ENCODE peak calls at places on chromosomes 3 and 15, in seven cellular contexts. Y, F, D, P, V, H and S are unnamed samples. For H3K4me1, the result is how much of the 10 kb centered on the place peaks cover.

GRCh38 chr3:149384167-149384566 is 6.7 kb upstream of the TM4SF1 start:
- DNase-seq in F (no peak), P (no peak), D (no peak), Y (no peak), H (no peak), V (no peak), S (no peak)

GRCh38 chr15:49624046-49624445 is 3.2 kb downstream of the DTWD1 start:
- DNase-seq in D (no peak), V (no peak), Y (no peak), F (no peak), H (no peak), P (no peak), S (no peak)

GRCh38 chr3:25584011-25584789 is 80.5 kb downstream of the TOP2B start:
- DNase-seq in Y (no peak), D (no peak), H (no peak), F (no peak), P (no peak), V (no peak), S (no peak)

GRCh38 chr15:56208641-56209155 is 35.0 kb downstream of the RFX7 start:
- DNase-seq in H (no peak), F (no peak), V (no peak), P (no peak), D (no peak), Y (no peak), S (no peak)

GRCh38 chr15:56241374-56242085 is 2.1 kb downstream of the RFX7 start:
- DNase-seq in P (no peak), D (no peak), F (no peak), V (no peak), H (no peak), Y (no peak), S (no peak)

GRCh38 chr3:99842826-99843589 is 25.3 kb downstream of the CMSS1 start:
- DNase-seq in V (no peak), D (no peak), P (no peak), H (no peak), F (peak), Y (peak), S (no peak)

GRCh38 chr3:106825962-106826605 is 551.2 kb upstream of the CCDC54 start:
- DNase-seq in F (no peak), P (no peak), D (no peak), V (no peak), Y (no peak), H (no peak), S (no peak)

GRCh38 chr15:42729409-42729808 is 7.5 kb downstream of the CDAN1 start:
- DNase-seq in Y (no peak), D (no peak), H (no peak), P (no peak), F (peak), V (no peak), S (no peak)

GRCh38 chr15:87207945-87208580 is 1048.5 kb downstream of the NTRK3 start:
- DNase-seq in V (no peak), P (no peak), Y (no peak), D (no peak), F (no peak), H (no peak), S (no peak)

GRCh38 chr15:100727291-100727851 is 125.0 kb downstream of the ASB7 start:
- DNase-seq in Y (no peak), D (no peak), V (no peak), H (no peak), P (no peak), F (peak), S (no peak)

GRCh38 chr15:55196011-55196410 is 730 bp downstream of the RSL24D1 start:
- DNase-seq in F (no peak), H (no peak), D (no peak), V (no peak), P (no peak), Y (no peak), S (no peak)

GRCh38 chr15:73799466-73799865 is 46.3 kb upstream of the INSYN1 start:
- DNase-seq in H (no peak), Y (peak), V (no peak), P (no peak), F (no peak), D (no peak), S (no peak)

GRCh38 chr3:48739617-48739954 is 22.6 kb upstream of the IP6K2 start:
- DNase-seq in D (no peak), P (no peak), H (no peak), V (no peak), Y (no peak), F (peak), S (no peak)

GRCh38 chr3:72601049-72601448 is 247.2 kb downstream of the SHQ1 start:
- DNase-seq in V (no peak), P (no peak), H (no peak), Y (no peak), F (no peak), D (no peak), S (no peak)

GRCh38 chr15:83318861-83319415 is 34.5 kb upstream of the BNC1 start:
- DNase-seq in H (no peak), P (no peak), F (no peak), V (no peak), D (no peak), Y (no peak), S (no peak)

GRCh38 chr3:52124766-52125165 is 29.5 kb downstream of the POC1A start:
- DNase-seq in D (no peak), F (no peak), H (peak), V (no peak), Y (no peak), P (no peak), S (no peak)

GRCh38 chr15:78322243-78322642 is 17.9 kb upstream of the CRABP1 start:
- DNase-seq in P (no peak), D (no peak), Y (peak), F (peak), H (no peak), V (no peak), S (no peak)

GRCh38 chr3:66483006-66483928 is 17.6 kb downstream of the LRIG1 start:
- DNase-seq in V (peak), H (peak), Y (no peak), P (peak), D (peak), F (peak), S (peak)

GRCh38 chr3:7144696-7145308 is 283.9 kb downstream of the GRM7 start:
- DNase-seq in Y (peak), D (no peak), H (no peak), F (peak), P (no peak), V (no peak), S (no peak)

GRCh38 chr3:64342940-64343691 is 117.8 kb upstream of the PRICKLE2 start:
- DNase-seq in F (peak), Y (peak), P (no peak), H (no peak), D (no peak), V (no peak), S (no peak)

GRCh38 chr3:50617911-50618481 is 1.0 kb downstream of the MAPKAPK3 start:
- DNase-seq in Y (no peak), D (no peak), P (peak), H (no peak), V (no peak), F (no peak), S (no peak)

GRCh38 chr3:106957021-106957420 is 420.2 kb upstream of the CCDC54 start:
- DNase-seq in F (no peak), H (no peak), Y (no peak), D (no peak), P (no peak), V (no peak), S (no peak)

GRCh38 chr3:4889896-4890295 is 89.3 kb upstream of the BHLHE40 start:
- DNase-seq in Y (no peak), H (no peak), P (no peak), F (peak), V (no peak), D (no peak), S (no peak)
- TF ChIP-seq EP300 in Y (no peak), H (no peak), P (no peak), F (no peak), V (no peak), D (no peak), S (no peak)

GRCh38 chr3:123066896-123067688 is at the start of gene PDIA5:
- DNase-seq in V (peak), Y (peak), H (peak), F (peak), D (peak), P (peak), S (peak)
- H3K4me1 ChIP-seq in V (under half), Y (under half), H (under half), F (under half), D (under half), P (under half), S (under half)

GRCh38 chr3:109718822-109719221 is 381.5 kb upstream of the DPPA4 start:
- DNase-seq in P (no peak), H (no peak), F (no peak), D (no peak), Y (no peak), V (no peak), S (no peak)

GRCh38 chr3:109707642-109708041 is 370.3 kb upstream of the DPPA4 start:
- DNase-seq in H (no peak), Y (no peak), V (no peak), F (no peak), D (no peak), P (no peak), S (no peak)

GRCh38 chr3:109713288-109713687 is 375.9 kb upstream of the DPPA4 start:
- DNase-seq in V (no peak), H (no peak), F (no peak), P (no peak), Y (no peak), D (no peak), S (no peak)
- TF ChIP-seq EP300 in V (no peak), H (no peak), F (no peak), P (no peak), Y (no peak), D (no peak), S (no peak)

GRCh38 chr15:89301304-89302089 is 33.1 kb downstream of the POLG start:
- DNase-seq in P (no peak), Y (no peak), D (no peak), V (no peak), F (no peak), H (no peak), S (no peak)

GRCh38 chr15:89307046-89307587 is 27.5 kb downstream of the POLG start:
- DNase-seq in P (no peak), D (no peak), V (no peak), Y (no peak), H (no peak), F (no peak), S (no peak)

GRCh38 chr15:89303986-89304385 is 30.6 kb downstream of the POLG start:
- DNase-seq in D (no peak), P (no peak), Y (no peak), V (no peak), F (no peak), H (no peak), S (no peak)

GRCh38 chr15:89307791-89308190 is 26.8 kb downstream of the POLG start:
- DNase-seq in V (no peak), P (no peak), H (no peak), F (no peak), D (no peak), Y (no peak), S (no peak)

GRCh38 chr15:89305395-89305794 is 29.2 kb downstream of the POLG start:
- DNase-seq in V (no peak), F (no peak), H (no peak), Y (no peak), P (no peak), D (no peak), S (no peak)
- H3K4me1 ChIP-seq in V (under half), F (under half), H (under half), Y (under half), P (under half), D (under half), S (under half)

GRCh38 chr3:53884623-53885022 is 2.7 kb upstream of the ACTR8 start:
- DNase-seq in D (no peak), H (no peak), F (no peak), Y (no peak), V (no peak), P (no peak), S (no peak)

GRCh38 chr3:53883008-53883407 is 1.1 kb upstream of the ACTR8 start:
- DNase-seq in F (no peak), H (no peak), Y (no peak), V (no peak), D (no peak), P (no peak), S (no peak)

GRCh38 chr3:53880396-53881345 is 1.3 kb downstream of the ACTR8 start:
- DNase-seq in D (no peak), F (peak), V (no peak), Y (no peak), H (no peak), P (no peak), S (no peak)

GRCh38 chr3:53885239-53885638 is 3.3 kb upstream of the ACTR8 start:
- DNase-seq in H (no peak), Y (peak), F (no peak), V (no peak), P (no peak), D (no peak), S (no peak)

GRCh38 chr3:53881691-53882593 is at the start of gene ACTR8:
- DNase-seq in D (peak), F (peak), P (peak), H (peak), V (peak), Y (peak), S (peak)
- TF ChIP-seq EP300 in D (no peak), F (no peak), P (no peak), H (no peak), V (peak), Y (no peak), S (no peak)

DNA sequence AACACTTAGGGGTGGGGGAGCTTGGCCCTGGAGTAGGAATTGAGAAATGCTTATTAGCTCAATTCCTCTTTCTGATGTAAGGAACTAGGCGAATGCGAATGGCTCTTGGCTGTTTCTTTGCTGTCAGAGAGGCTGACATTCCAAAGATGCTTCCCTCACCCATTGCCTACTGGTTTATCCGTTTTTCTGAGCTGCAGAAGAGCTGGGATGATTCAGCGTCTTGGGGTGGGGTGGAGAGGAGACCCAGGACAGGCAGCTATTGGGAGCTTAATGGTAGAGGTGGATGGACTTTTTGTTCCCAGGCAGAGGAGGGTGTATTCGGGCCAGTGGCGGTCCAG is 9.8 kb downstream of the PLEKHO2 start:
- DNase-seq in F (no peak), H (peak), V (no peak), Y (no peak), D (peak), P (no peak), S (no peak)
- H3K4me1 ChIP-seq in F (under half), H (half or more), V (half or more), Y (under half), D (half or more), P (under half), S (half or more)

DNA sequence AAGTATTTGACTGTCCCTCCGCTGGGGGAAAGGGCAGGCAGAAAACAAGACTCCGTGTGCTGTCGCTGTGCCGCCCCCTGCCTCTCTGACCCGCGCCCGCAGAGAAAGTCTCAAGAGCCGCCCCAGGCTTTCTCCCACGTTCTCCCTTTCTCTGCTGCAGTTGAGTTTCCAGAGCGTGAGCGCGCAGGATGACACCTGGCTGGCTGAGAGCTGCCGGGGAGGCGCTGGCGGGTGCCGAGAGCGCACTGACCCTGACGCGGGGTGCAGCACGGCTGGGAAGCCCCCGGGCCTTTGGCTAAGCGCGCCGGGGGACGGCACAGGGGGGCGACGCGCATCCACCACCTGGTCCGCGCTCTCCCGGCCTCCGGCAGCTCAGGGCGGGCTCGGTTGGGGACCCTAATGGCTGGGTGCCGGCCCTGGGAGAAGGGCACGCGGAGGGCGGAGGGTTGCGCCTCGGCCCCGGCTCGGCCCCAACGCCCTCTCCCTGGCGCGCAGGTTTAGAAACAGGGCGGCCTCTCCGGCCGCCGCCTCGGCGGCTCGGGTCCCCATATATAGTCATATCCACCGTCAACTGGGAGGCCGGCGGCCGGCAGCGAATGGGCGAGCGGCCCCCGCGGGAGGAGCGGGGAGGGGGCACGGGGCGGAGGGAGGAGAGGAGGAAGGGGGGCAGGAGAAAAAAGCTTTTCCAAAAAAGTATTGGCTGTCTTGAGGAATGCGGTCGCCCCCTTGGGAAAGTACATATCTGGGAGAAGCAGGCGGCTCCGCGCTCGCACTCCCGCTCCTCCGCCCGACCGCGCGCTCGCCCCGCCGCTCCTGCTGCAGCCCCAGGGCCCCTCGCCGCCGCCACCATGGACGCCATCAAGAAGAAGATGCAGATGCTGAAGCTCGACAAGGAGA is at the start of gene TPM1:
- DNase-seq in H (peak), P (peak), D (peak), V (peak), F (peak), Y (peak), S (peak)
- TF ChIP-seq EP300 in H (peak), P (no peak), D (no peak), V (peak), F (peak), Y (no peak), S (no peak)

DNA sequence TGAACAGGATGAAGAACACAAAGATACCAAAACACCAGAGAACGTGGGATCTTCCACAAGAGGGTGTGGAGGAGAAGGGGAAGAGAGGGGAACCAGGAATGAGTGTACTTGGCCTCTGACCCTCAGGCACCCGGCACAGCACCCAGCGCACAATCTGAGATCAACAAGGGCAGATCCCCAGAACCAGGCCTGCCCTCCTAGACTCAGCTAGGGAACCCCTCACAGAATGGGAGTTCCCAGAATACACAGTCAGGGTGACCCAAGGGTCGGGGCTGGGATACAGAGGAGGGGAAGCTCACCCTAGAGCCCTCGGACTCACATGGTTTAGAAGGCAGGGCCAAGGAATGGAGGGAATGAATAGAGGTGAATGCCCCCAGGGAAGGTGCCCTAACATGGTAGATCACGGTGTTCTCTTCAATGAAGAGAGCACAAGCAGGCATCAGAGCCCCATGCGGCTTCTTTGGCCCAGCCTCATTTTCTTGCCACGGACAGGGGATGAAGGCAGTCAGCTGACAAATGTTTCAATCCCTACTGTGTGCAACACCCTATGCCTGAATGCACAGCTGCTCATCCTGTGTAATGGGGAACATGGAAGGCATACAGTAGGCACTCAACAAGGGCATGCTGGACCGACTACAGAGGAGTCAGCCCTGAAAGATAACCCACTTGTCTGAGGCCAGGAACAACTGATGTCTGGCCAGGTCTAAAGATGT is 13.1 kb downstream of the BMF start:
- DNase-seq in H (no peak), V (no peak), D (no peak), Y (no peak), P (no peak), F (no peak), S (no peak)
- H3K4me1 ChIP-seq in H (half or more), V (half or more), D (half or more), Y (half or more), P (half or more), F (under half), S (half or more)

GRCh38 chr3:103613738-103614137 is 1178.9 kb downstream of the ZPLD1 start:
- DNase-seq in V (no peak), H (no peak), F (no peak), D (no peak), Y (no peak), P (no peak), S (no peak)
- TF ChIP-seq EP300 in V (no peak), H (no peak), F (no peak), D (no peak), Y (no peak), P (no peak), S (no peak)

GRCh38 chr3:4843619-4844018 is 135.6 kb upstream of the BHLHE40 start:
- DNase-seq in P (no peak), H (no peak), V (no peak), Y (no peak), F (no peak), D (no peak), S (no peak)

GRCh38 chr3:4848176-4848575 is 131.1 kb upstream of the BHLHE40 start:
- DNase-seq in Y (no peak), F (no peak), D (no peak), V (no peak), H (no peak), P (no peak), S (no peak)

GRCh38 chr3:4845882-4846281 is 133.4 kb upstream of the BHLHE40 start:
- DNase-seq in H (no peak), V (no peak), F (no peak), Y (no peak), P (no peak), D (no peak), S (no peak)

GRCh38 chr3:4849136-4849535 is 130.1 kb upstream of the BHLHE40 start:
- DNase-seq in P (no peak), F (no peak), V (no peak), Y (no peak), D (no peak), H (no peak), S (no peak)

DNA sequence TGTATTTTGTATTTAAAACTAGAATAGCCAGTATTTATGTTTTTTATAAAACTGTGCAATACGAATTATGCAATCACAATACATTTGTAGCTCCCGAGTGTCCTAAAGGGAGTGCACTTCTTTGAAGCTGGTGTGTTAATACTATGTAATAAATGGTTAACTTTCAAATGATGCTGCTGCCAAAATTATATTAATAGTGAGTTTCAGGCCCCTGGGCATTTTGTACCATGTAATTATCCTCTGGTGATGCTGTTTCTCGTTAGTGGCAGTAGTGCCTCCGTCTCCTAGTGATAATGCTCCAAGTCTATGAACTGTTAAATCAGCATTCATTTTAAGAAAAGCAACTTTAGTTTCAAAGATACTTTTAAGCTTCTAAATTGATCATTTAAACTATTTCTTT is 132.7 kb upstream of the BHLHE40 start:
- DNase-seq in P (no peak), Y (no peak), F (no peak), V (no peak), H (no peak), D (no peak), S (no peak)
- H3K4me1 ChIP-seq in P (under half), Y (under half), F (under half), V (under half), H (under half), D (under half), S (under half)